ENCODE peak calls at places on chromosomes 2 and 18, in seven cellular contexts. One of them, this sample, is unnamed.

GRCh38 chr2:38489846-38490245 is 112.8 kb upstream of the ATL2 start:
- DNase-seq in right cardiac atrium: no peak
- DNase-seq in GM03348: no peak
- DNase-seq in IMR-90: no peak
- DNase-seq in T-helper 17 cell: no peak
- DNase-seq in stimulated activated CD4-positive, alpha-beta T cell treated with anti-CD3 and anti-CD28 coated beads, Interleukin-4, amount 100 ng/mL, for 4 hours: no peak
- DNase-seq in aorta: no peak
- DNase-seq in this sample: no peak

GRCh38 chr2:46909771-46910419 is 5.7 kb downstream of the MCFD2 start:
- DNase-seq in right cardiac atrium: no peak
- DNase-seq in GM03348: peak
- DNase-seq in IMR-90: peak
- DNase-seq in T-helper 17 cell: no peak
- DNase-seq in stimulated activated CD4-positive, alpha-beta T cell treated with anti-CD3 and anti-CD28 coated beads, Interleukin-4, amount 100 ng/mL, for 4 hours: no peak
- DNase-seq in aorta: no peak
- DNase-seq in this sample: peak

GRCh38 chr2:88108796-88109195 is 19.1 kb downstream of the FABP1 start:
- DNase-seq in right cardiac atrium: no peak
- DNase-seq in GM03348: no peak
- DNase-seq in IMR-90: no peak
- DNase-seq in T-helper 17 cell: no peak
- DNase-seq in stimulated activated CD4-positive, alpha-beta T cell treated with anti-CD3 and anti-CD28 coated beads, Interleukin-4, amount 100 ng/mL, for 4 hours: no peak
- DNase-seq in aorta: no peak
- DNase-seq in this sample: no peak

GRCh38 chr2:234669001-234669400 is 172.1 kb upstream of the ARL4C start:
- DNase-seq in right cardiac atrium: no peak
- DNase-seq in GM03348: no peak
- DNase-seq in IMR-90: no peak
- DNase-seq in T-helper 17 cell: no peak
- DNase-seq in stimulated activated CD4-positive, alpha-beta T cell treated with anti-CD3 and anti-CD28 coated beads, Interleukin-4, amount 100 ng/mL, for 4 hours: no peak
- DNase-seq in aorta: no peak
- DNase-seq in this sample: no peak

GRCh38 chr2:138030459-138030858 is 66.2 kb downstream of the HNMT start:
- DNase-seq in right cardiac atrium: no peak
- DNase-seq in GM03348: peak
- DNase-seq in IMR-90: peak
- DNase-seq in T-helper 17 cell: no peak
- DNase-seq in stimulated activated CD4-positive, alpha-beta T cell treated with anti-CD3 and anti-CD28 coated beads, Interleukin-4, amount 100 ng/mL, for 4 hours: no peak
- DNase-seq in aorta: no peak
- DNase-seq in this sample: peak

GRCh38 chr2:225002039-225002655 is 40.1 kb downstream of the DOCK10 start:
- DNase-seq in right cardiac atrium: no peak
- DNase-seq in GM03348: peak
- DNase-seq in IMR-90: peak
- DNase-seq in T-helper 17 cell: peak
- DNase-seq in stimulated activated CD4-positive, alpha-beta T cell treated with anti-CD3 and anti-CD28 coated beads, Interleukin-4, amount 100 ng/mL, for 4 hours: peak
- DNase-seq in aorta: no peak
- DNase-seq in this sample: peak

GRCh38 chr2:236674238-236674637 is 104.6 kb downstream of the ACKR3 start:
- DNase-seq in right cardiac atrium: no peak
- DNase-seq in GM03348: no peak
- DNase-seq in IMR-90: no peak
- DNase-seq in T-helper 17 cell: no peak
- DNase-seq in stimulated activated CD4-positive, alpha-beta T cell treated with anti-CD3 and anti-CD28 coated beads, Interleukin-4, amount 100 ng/mL, for 4 hours: no peak
- DNase-seq in aorta: no peak
- DNase-seq in this sample: no peak

GRCh38 chr18:73670536-73670935 is 477.1 kb downstream of the FBXO15 start:
- DNase-seq in right cardiac atrium: no peak
- DNase-seq in GM03348: no peak
- DNase-seq in IMR-90: no peak
- DNase-seq in T-helper 17 cell: no peak
- DNase-seq in stimulated activated CD4-positive, alpha-beta T cell treated with anti-CD3 and anti-CD28 coated beads, Interleukin-4, amount 100 ng/mL, for 4 hours: no peak
- DNase-seq in aorta: no peak
- DNase-seq in this sample: no peak

GRCh38 chr2:16508061-16508851 is 157.4 kb downstream of the CYRIA start:
- DNase-seq in right cardiac atrium: peak
- DNase-seq in GM03348: peak
- DNase-seq in IMR-90: no peak
- DNase-seq in T-helper 17 cell: no peak
- DNase-seq in stimulated activated CD4-positive, alpha-beta T cell treated with anti-CD3 and anti-CD28 coated beads, Interleukin-4, amount 100 ng/mL, for 4 hours: no peak
- DNase-seq in aorta: peak
- DNase-seq in this sample: peak

GRCh38 chr2:79453918-79454317 is 58.9 kb upstream of the CTNNA2 start:
- DNase-seq in right cardiac atrium: no peak
- DNase-seq in GM03348: no peak
- DNase-seq in IMR-90: no peak
- DNase-seq in T-helper 17 cell: no peak
- DNase-seq in stimulated activated CD4-positive, alpha-beta T cell treated with anti-CD3 and anti-CD28 coated beads, Interleukin-4, amount 100 ng/mL, for 4 hours: no peak
- DNase-seq in aorta: no peak
- DNase-seq in this sample: no peak

GRCh38 chr2:132538331-132538855 is 121.8 kb downstream of the GPR39 start:
- DNase-seq in right cardiac atrium: no peak
- DNase-seq in GM03348: no peak
- DNase-seq in IMR-90: no peak
- DNase-seq in T-helper 17 cell: no peak
- DNase-seq in stimulated activated CD4-positive, alpha-beta T cell treated with anti-CD3 and anti-CD28 coated beads, Interleukin-4, amount 100 ng/mL, for 4 hours: no peak
- DNase-seq in aorta: no peak
- DNase-seq in this sample: no peak

This sample was measured in mesenchymal stem cell.